ENCODE peak calls at places on chromosomes 4 and X, in five cellular contexts. I is mammary epithelial cell, E is cardiac muscle cell, O is psoas muscle, Y is Panc1. H is an unnamed sample.

GRCh38 chrX:104250470-104250869 is 4.3 kb downstream of the ESX1 start:
- DNase-seq in I (no peak), E (no peak), O (no peak), Y (no peak), H (no peak)

GRCh38 chr4:76589872-76590846 is 155.1 kb downstream of the SHROOM3 start:
- DNase-seq in I (peak), E (peak), O (no peak), Y (no peak), H (no peak)

GRCh38 chrX:129188223-129188622 is 335.1 kb downstream of the SMARCA1 start:
- DNase-seq in I (no peak), E (no peak), O (no peak), Y (no peak), H (no peak)

GRCh38 chr4:185238261-185238681 is 28.9 kb downstream of the SNX25 start:
- DNase-seq in I (no peak), E (peak), O (no peak), Y (no peak), H (no peak)

GRCh38 chr4:40395908-40396806 is 61.0 kb downstream of the CHRNA9 start:
- DNase-seq in I (peak), E (peak), O (peak), Y (no peak), H (no peak)

GRCh38 chr4:63505714-63506460 is 903.4 kb downstream of the TECRL start:
- DNase-seq in I (no peak), E (no peak), O (no peak), Y (no peak), H (no peak)

GRCh38 chr4:165986956-165987698 is 114.1 kb downstream of the TLL1 start:
- DNase-seq in I (no peak), E (no peak), O (no peak), Y (no peak), H (no peak)

GRCh38 chr4:108049406-108049805 is 59.7 kb downstream of the HADH start:
- DNase-seq in I (no peak), E (no peak), O (no peak), Y (no peak), H (no peak)

GRCh38 chr4:62670509-62670908 is 1470.4 kb downstream of the ADGRL3 start:
- DNase-seq in I (no peak), E (no peak), O (no peak), Y (no peak), H (no peak)

GRCh38 chr4:1055721-1056590 is 44.5 kb downstream of the FGFRL1 start:
- DNase-seq in I (no peak), E (peak), O (peak), Y (no peak), H (peak)

GRCh38 chrX:109714340-109714958 is 18.6 kb downstream of the ACSL4 start:
- DNase-seq in I (peak), E (peak), O (no peak), Y (no peak), H (peak)

GRCh38 chrX:150966235-150966634 is 16.9 kb upstream of the HMGB3 start:
- DNase-seq in I (no peak), E (no peak), O (no peak), Y (no peak), H (no peak)

GRCh38 chr4:185011408-185011807 is 6.9 kb upstream of the HELT start:
- DNase-seq in I (no peak), E (no peak), O (no peak), Y (no peak), H (no peak)

DNA sequence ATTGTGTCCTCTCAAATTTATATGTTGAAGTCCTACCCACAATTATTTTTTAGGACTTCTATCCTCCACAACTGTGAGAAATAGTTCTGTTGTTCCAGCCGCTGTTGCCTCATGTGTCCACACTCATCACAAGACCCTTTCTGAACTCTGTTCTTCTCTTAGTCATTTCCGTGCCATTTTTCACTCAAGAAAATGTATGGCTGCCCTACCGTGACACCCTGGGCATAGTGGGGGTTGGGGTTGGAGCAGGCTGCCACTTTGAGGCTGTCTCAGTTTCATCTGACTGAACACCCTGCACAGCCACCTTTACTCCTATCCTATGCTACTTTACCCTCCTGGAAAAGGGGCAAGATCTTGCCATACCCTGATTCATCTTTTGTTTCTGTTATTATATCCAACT is 319.1 kb downstream of the TENM3 start:
- DNase-seq in I (no peak), E (no peak), O (no peak), Y (no peak), H (no peak)
- H3K4me3 ChIP-seq in I (no peak), E (no peak), O (no peak), Y (no peak), H (no peak)

GRCh38 chr4:15912236-15912635 is 26.3 kb downstream of the FGFBP1 start:
- DNase-seq in I (no peak), E (no peak), O (no peak), Y (no peak), H (no peak)
- H3K27ac ChIP-seq in I (peak), E (no peak), O (no peak), Y (no peak), H (peak)

GRCh38 chrX:39460491-39460890 is 637.3 kb downstream of the BCOR start:
- DNase-seq in I (no peak), E (no peak), O (no peak), Y (no peak), H (no peak)
- H3K4me3 ChIP-seq in I (no peak), E (no peak), O (no peak), Y (no peak), H (no peak)

GRCh38 chrX:101190736-101191135 is 28.9 kb upstream of the DRP2 start:
- DNase-seq in I (no peak), E (no peak), O (no peak), Y (no peak), H (no peak)
- H3K27ac ChIP-seq in I (no peak), E (no peak), O (no peak), Y (no peak), H (no peak)